ENCODE peak calls at places on chromosomes 2 and 18, in five cellular contexts. P is thyroid gland, R is BE2C, V is astrocyte of the spinal cord, D is mesothelial cell of epicardium. Y is an unnamed sample.

GRCh38 chr2:84701880-84702279 is 179.0 kb downstream of the TRABD2A start:
- DNase-seq in V (peak), P (no peak), D (no peak), R (no peak), Y (no peak)

GRCh38 chr2:189347540-189347939 is 93.7 kb upstream of the WDR75 start:
- DNase-seq in R (no peak), P (peak), V (peak), D (no peak), Y (peak)

GRCh38 chr2:27497288-27497627 is 619 bp downstream of the GCKR start:
- DNase-seq in D (no peak), R (no peak), P (no peak), V (no peak), Y (no peak)

GRCh38 chr2:231159306-231159705 is 34.5 kb upstream of the HTR2B start:
- DNase-seq in P (no peak), V (no peak), D (no peak), R (no peak), Y (no peak)

GRCh38 chr2:174963437-174964400 is 41.5 kb downstream of the CHN1 start:
- DNase-seq in P (no peak), R (no peak), V (peak), D (no peak), Y (no peak)

GRCh38 chr2:157803914-157804313 is 72.2 kb downstream of the ACVR1 start:
- DNase-seq in R (no peak), D (no peak), P (no peak), V (no peak), Y (no peak)

GRCh38 chr2:19843992-19844515 is 57.7 kb downstream of the TTC32 start:
- DNase-seq in D (no peak), R (no peak), P (no peak), V (no peak), Y (no peak)

GRCh38 chr18:75654928-75655745 is 227.6 kb upstream of the SMIM21 start:
- DNase-seq in R (no peak), D (no peak), P (peak), V (no peak), Y (no peak)

GRCh38 chr2:239288951-239289481 is 111.8 kb downstream of the HDAC4 start:
- DNase-seq in V (no peak), P (no peak), R (peak), D (no peak), Y (peak)

GRCh38 chr2:25161055-25161781 is 7.2 kb downstream of the POMC start:
- DNase-seq in V (no peak), P (peak), D (no peak), R (no peak), Y (peak)

GRCh38 chr2:101361079-101361478 is 26.2 kb downstream of the CREG2 start:
- DNase-seq in R (no peak), P (no peak), D (no peak), V (no peak), Y (no peak)

GRCh38 chr18:3234457-3234856 is 13.1 kb upstream of the MYL12A start:
- DNase-seq in R (no peak), P (no peak), D (no peak), V (no peak), Y (no peak)

DNA sequence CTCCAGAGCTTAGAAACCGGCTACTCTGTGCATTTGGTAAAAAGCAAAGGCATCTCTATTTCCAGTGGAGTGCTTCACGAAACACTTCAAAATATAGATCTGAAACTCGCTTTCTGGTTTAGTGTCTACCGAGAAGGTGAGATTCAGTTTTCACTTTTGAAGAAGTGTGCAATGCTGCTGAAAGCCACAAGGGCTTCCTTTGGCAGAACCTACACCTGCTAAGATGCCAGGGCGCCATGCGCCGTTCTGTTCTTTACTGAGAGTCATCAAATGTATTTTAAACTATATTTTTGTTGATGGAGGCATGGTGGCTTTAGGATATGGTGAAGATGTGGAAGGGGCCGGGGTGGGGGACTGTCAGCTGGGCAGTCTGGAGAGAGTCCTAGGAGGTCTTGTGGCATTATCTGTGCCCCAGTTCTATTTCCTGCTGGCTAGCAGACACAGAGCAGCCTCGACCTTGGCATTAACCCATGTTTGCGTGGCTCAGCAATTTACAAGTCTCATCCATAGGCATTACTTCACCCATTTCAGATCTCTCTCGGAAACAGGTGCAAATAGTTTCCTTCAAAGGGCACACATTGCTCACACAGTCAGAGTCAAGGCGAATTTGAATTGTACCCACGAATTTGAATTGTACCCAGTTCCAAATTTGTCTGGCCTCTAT is 46.7 kb upstream of the KCNF1 start:
- DNase-seq in P (no peak), R (no peak), D (no peak), V (no peak), Y (peak)
- TF ChIP-seq CTCF in P (no peak), R (peak), D (no peak), V (peak), Y (no peak)

GRCh38 chr2:126317797-126318431 is 338.0 kb upstream of the GYPC start:
- DNase-seq in V (no peak), D (no peak), P (no peak), R (no peak), Y (no peak)

GRCh38 chr2:126315840-126316239 is 340.1 kb upstream of the GYPC start:
- DNase-seq in R (no peak), D (no peak), P (no peak), V (no peak), Y (no peak)
- TF ChIP-seq CTCF in R (no peak), D (no peak), P (no peak), V (no peak), Y (no peak)

GRCh38 chr2:235053649-235054048 is 101.8 kb downstream of the SH3BP4 start:
- DNase-seq in R (no peak), D (no peak), V (no peak), P (no peak), Y (no peak)

GRCh38 chr2:235050992-235051351 is 99.2 kb downstream of the SH3BP4 start:
- DNase-seq in V (peak), D (peak), P (peak), R (peak), Y (no peak)

GRCh38 chr2:235049719-235050118 is 97.9 kb downstream of the SH3BP4 start:
- DNase-seq in P (no peak), R (peak), V (no peak), D (no peak), Y (no peak)

GRCh38 chr2:235052514-235053354 is 100.9 kb downstream of the SH3BP4 start:
- DNase-seq in P (no peak), R (no peak), D (no peak), V (no peak), Y (no peak)

DNA sequence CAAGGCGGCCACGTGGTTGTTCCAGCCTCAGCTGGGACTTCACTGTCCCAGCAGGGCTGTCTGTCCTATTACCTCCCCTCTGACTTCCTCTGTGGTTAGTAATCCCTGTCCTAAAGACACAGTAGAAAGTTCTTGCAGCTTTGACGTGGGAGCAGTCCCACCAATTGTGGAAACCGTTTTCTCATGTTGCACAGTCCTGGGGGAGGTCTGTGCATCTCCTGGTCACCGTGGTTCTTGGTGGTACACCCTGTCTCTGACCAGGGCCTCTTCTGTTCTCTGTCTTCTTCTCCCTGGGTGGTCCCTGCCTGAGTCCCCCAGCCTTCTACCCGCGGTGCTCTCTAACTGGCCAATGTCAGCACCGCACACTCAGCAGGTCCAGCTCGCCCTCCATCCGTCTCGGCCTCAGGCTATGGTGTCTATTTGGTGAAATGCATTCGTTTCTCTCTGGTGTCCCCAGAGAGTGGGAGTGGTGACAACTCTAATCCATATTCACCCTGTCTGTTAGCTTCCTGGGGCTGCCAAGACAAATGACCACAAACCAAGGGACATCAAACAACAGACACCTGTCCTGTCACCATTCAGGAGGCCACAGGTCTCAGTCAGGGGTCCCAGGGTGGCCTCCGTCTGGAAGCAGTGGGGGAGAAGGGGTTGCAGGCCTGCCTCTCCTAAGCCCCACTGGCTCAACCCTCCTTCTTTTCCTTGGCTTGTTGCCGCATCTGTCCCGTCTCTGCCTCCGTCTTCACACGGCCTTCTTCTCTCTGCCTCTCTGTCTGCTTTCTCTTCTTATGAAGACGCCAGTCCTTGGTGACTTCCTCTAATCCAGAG is 99.8 kb downstream of the SH3BP4 start:
- DNase-seq in P (no peak), V (peak), D (no peak), R (no peak), Y (no peak)
- TF ChIP-seq CTCF in P (no peak), V (no peak), D (no peak), R (no peak), Y (no peak)

DNA sequence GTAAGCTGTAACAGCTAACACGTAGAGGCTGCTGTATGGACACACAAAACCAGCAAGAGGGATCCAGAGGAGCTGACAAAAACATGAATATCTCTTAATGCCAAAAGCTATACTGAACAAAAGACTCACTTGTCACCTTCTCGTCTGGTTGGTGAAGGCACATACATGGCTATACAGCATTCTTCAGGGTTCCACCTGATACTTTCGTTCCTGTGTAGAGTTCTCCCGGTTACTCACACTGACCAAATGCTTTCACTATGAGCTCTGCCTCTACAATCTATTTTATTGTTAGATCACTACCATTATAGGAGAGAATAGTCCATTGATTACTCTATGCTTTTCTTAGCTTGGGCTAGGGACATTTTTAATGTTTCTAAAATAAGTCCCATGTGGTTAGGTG is 193.1 kb downstream of the HNMT start:
- DNase-seq in V (no peak), D (no peak), P (no peak), R (no peak), Y (no peak)
- TF ChIP-seq CTCF in V (no peak), D (no peak), P (no peak), R (no peak), Y (no peak)

GRCh38 chr2:233133239-233133638 is 73.1 kb downstream of the INPP5D start:
- DNase-seq in V (no peak), R (no peak), P (no peak), D (no peak), Y (no peak)

GRCh38 chr2:233130024-233130423 is 69.9 kb downstream of the INPP5D start:
- DNase-seq in D (no peak), V (no peak), P (no peak), R (no peak), Y (no peak)

GRCh38 chr2:233130481-233130970 is 70.4 kb downstream of the INPP5D start:
- DNase-seq in D (no peak), P (no peak), V (no peak), R (no peak), Y (no peak)

GRCh38 chr2:233131991-233132390 is 71.8 kb downstream of the INPP5D start:
- DNase-seq in P (no peak), D (no peak), R (no peak), V (no peak), Y (no peak)

GRCh38 chr2:233129351-233129978 is 69.3 kb downstream of the INPP5D start:
- DNase-seq in V (no peak), D (no peak), P (no peak), R (no peak), Y (no peak)
- TF ChIP-seq CTCF in V (peak), D (no peak), P (no peak), R (peak), Y (no peak)

DNA sequence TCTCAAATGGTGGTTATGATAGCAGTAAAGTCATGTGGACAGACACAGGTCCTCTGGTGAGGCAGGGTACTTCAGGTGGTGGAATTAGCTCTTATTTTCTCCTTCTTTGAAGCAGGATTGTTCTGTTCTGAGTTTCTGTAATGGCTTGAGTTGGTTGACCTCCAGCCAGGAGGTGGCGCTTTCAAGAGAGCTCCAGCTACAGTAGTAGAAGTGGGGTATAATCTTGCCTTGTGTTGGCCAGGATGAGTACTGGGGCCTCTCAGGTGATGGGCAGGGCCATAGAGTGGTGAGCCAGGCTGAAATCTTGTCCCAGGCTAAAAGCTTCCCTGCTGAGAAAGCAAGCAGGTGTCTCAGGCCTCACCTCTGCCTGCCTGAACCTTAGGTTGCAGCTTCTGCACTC is 52.5 kb upstream of the CSRNP3 start:
- DNase-seq in R (no peak), V (no peak), P (no peak), D (no peak), Y (no peak)
- TF ChIP-seq CTCF in R (no peak), V (no peak), P (no peak), D (no peak), Y (no peak)

GRCh38 chr18:8426401-8426800 is 182.8 kb upstream of the RAB12 start:
- DNase-seq in P (no peak), V (no peak), D (no peak), R (no peak), Y (no peak)
- TF ChIP-seq CTCF in P (no peak), V (peak), D (peak), R (peak), Y (no peak)

GRCh38 chr2:44623622-44624351 is 262.0 kb downstream of the CAMKMT start:
- DNase-seq in R (no peak), D (no peak), P (no peak), V (no peak), Y (no peak)
- TF ChIP-seq CTCF in R (peak), D (peak), P (no peak), V (peak), Y (no peak)

DNA sequence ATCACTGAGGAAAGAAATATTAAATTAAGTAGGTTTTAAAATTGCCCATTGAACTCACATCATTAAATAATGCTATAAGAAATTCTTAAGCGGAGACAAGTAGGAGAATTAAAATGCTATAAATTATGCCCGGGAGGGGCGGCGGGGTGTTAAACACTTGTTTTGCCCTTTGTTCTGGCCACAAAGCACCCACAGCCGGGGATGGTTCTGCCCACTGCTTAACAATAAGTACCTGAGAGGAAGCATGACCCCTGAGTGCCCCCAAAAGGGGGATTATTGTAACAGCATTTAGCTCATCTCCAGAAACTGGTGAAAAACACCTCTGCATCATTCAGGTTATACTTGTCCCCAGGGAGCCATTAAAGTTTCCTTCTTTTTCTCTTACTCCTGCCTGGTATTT is 332.7 kb upstream of the POU3F3 start:
- DNase-seq in R (no peak), V (no peak), P (no peak), D (no peak), Y (no peak)
- TF ChIP-seq CTCF in R (peak), V (no peak), P (no peak), D (no peak), Y (no peak)